ENCODE peak calls at places on chromosomes 5 and 9, in four cellular contexts. B, M, D and X are unnamed samples.

GRCh38 chr5:52876456-52876855 is 88.7 kb downstream of the ITGA1 start:
- DNase-seq in B (no peak), M (no peak), D (no peak), X (no peak)

GRCh38 chr5:180007582-180007981 is 64.0 kb downstream of the RNF130 start:
- DNase-seq in B (peak), M (peak), D (no peak), X (peak)

GRCh38 chr5:96381526-96381925 is 51.5 kb downstream of the PCSK1 start:
- DNase-seq in B (peak), M (peak), D (no peak), X (no peak)

GRCh38 chr5:157326440-157327023 is 60.6 kb downstream of the CYFIP2 start:
- DNase-seq in B (no peak), M (no peak), D (no peak), X (no peak)

GRCh38 chr5:31104775-31105174 is 88.7 kb upstream of the CDH6 start:
- DNase-seq in B (no peak), M (no peak), D (no peak), X (no peak)

GRCh38 chr5:684771-685216 is 8.4 kb downstream of the TPPP start:
- DNase-seq in B (no peak), M (no peak), D (no peak), X (no peak)

GRCh38 chr9:71767421-71768321 is 642 bp downstream of the CEMIP2 start:
- DNase-seq in B (peak), M (no peak), D (no peak), X (no peak)

GRCh38 chr5:983238-983524 is 25.4 kb upstream of the NKD2 start:
- DNase-seq in B (no peak), M (no peak), D (no peak), X (no peak)

GRCh38 chr9:20028849-20029231 is 240.0 kb upstream of the SLC24A2 start:
- DNase-seq in B (no peak), M (no peak), D (no peak), X (no peak)

GRCh38 chr5:132621699-132622098 is 36.3 kb upstream of the IL13 start:
- DNase-seq in B (no peak), M (no peak), D (no peak), X (no peak)

GRCh38 chr9:35659340-35659739 is 1.2 kb downstream of the CCDC107 start:
- DNase-seq in B (no peak), M (no peak), D (no peak), X (no peak)

GRCh38 chr5:55306641-55307382 is 682 bp downstream of the DHX29 start:
- DNase-seq in B (no peak), M (peak), D (peak), X (no peak)

GRCh38 chr5:138961711-138962110 is 86.6 kb upstream of the LRRTM2 start:
- DNase-seq in B (no peak), M (no peak), D (no peak), X (no peak)

GRCh38 chr9:122332083-122332482 is 38.7 kb upstream of the PTGS1 start:
- DNase-seq in B (peak), M (peak), D (no peak), X (no peak)

GRCh38 chr5:34957299-34957698 is 27.9 kb downstream of the DNAJC21 start:
- DNase-seq in B (peak), M (no peak), D (no peak), X (no peak)

GRCh38 chr5:69334793-69335268 is 2.2 kb upstream of the CCDC125 start:
- DNase-seq in B (peak), M (peak), D (peak), X (peak)

GRCh38 chr9:99431103-99431502 is 209.0 kb downstream of the SEC61B start:
- DNase-seq in B (no peak), M (no peak), D (no peak), X (no peak)

GRCh38 chr9:123846966-123847365 is 83.0 kb downstream of the DENND1A start:
- DNase-seq in B (no peak), M (no peak), D (no peak), X (no peak)

GRCh38 chr9:34454571-34455065 is 3.8 kb downstream of the FAM219A start:
- DNase-seq in B (peak), M (peak), D (peak), X (no peak)

GRCh38 chr5:137205237-137205636 is 293.9 kb downstream of the SPOCK1 start:
- DNase-seq in B (no peak), M (no peak), D (no peak), X (no peak)

GRCh38 chr9:81492710-81493447 is 196.5 kb downstream of the TLE1 start:
- DNase-seq in B (no peak), M (no peak), D (no peak), X (no peak)

GRCh38 chr5:66829826-66830225 is 233.6 kb downstream of the MAST4 start:
- DNase-seq in B (peak), M (no peak), D (no peak), X (no peak)

GRCh38 chr5:72955768-72956323 is at the start of gene FCHO2:
- DNase-seq in B (peak), M (peak), D (peak), X (peak)

GRCh38 chr9:93207326-93207814 is 23.4 kb downstream of the WNK2 start:
- DNase-seq in B (no peak), M (peak), D (no peak), X (no peak)

GRCh38 chr9:22683393-22684075 is 236.9 kb downstream of the DMRTA1 start:
- DNase-seq in B (no peak), M (no peak), D (no peak), X (no peak)

GRCh38 chr9:37501957-37502596 is 16.3 kb downstream of the POLR1E start:
- DNase-seq in B (no peak), M (no peak), D (no peak), X (no peak)

GRCh38 chr9:77978086-77978781 is 53.4 kb downstream of the GNAQ start:
- DNase-seq in B (no peak), M (no peak), D (no peak), X (no peak)

GRCh38 chr9:78365979-78366697 is 69.2 kb downstream of the PSAT1 start:
- DNase-seq in B (peak), M (peak), D (no peak), X (no peak)

DNA sequence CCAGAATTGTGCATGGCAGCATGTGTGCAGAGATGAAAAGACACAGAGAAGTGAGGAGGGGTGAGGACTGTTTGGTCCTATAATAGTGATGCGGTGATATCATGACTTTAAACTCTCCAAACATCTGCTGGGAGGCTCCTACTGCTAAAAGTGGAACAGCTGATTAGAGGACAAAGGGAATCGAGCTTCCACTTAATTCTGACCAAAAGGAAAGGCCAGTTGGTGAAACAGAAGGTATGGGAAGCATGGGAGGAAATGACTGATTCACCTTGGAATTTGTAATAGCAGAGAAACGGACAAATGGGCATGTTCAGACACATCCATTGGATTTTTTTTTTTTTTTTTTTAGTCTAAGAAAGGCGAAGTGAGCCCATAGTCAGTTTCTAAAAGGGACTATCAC is 67.5 kb upstream of the MAMDC2 start:
- DNase-seq in B (no peak), M (no peak), D (no peak), X (no peak)
- TF ChIP-seq REST in B (no peak), M (no peak), D (no peak), X (no peak)

DNA sequence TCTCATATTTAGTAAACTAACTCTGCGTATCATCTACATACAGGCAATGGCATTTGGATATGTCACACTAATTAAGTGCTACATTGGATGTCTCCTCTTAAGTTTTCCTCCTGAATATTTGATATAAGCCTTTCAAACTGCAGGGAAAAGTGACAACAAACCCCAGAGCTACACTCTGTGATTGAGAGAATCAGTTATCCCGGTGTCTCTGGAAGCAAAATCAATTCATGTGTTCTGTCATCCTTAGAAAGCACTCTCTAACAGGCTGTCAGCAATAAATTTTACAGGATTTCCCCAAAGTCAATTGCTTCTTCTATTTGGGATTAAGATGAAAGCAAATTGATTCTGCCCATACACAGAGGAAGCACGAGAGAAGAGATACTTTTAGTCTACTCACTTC is 332.4 kb downstream of the CDH18 start:
- DNase-seq in B (no peak), M (no peak), D (no peak), X (no peak)
- TF ChIP-seq REST in B (no peak), M (no peak), D (no peak), X (no peak)

DNA sequence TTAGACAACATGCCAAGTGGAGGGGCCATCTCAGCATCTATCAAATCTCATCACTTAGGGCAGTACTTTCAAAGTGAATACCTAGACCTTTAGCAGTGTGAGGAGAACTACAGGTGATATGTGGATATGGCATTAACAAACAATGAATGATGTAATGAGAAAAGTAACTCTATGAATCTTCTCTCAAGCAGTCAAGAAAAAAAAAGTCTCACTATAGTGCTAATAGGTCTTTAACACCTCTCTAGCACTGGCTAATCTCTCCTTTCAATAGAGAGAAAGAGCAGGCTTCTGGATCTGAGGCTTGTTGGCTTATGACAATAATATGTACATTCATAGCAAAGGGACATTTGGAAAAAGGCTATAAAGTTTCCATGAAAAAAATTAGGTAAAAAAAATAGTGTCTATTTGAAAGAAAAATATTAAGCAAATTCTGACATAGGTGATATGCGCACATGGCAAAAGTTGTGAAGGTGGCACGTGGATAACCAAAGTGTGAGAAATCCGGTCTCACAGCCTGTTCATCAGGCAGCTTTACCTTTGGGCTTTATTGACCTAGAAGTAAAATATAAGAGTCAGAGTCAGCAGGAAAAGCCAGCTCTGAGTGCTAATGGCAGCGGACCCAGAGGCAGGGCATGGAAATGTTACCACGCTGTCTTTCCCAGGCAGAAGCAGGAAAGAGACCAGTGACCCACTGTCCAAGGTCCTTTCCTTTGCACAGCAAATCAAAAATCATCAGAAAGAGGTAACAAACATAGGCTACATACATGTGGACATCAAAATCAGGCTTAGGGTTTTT is 203.4 kb downstream of the EFNA5 start:
- DNase-seq in B (no peak), M (no peak), D (no peak), X (no peak)
- TF ChIP-seq REST in B (peak), M (peak), D (peak), X (no peak)

GRCh38 chr5:140926211-140926902 is at the start of gene PCDHAC1:
- DNase-seq in B (peak), M (peak), D (peak), X (no peak)
- TF ChIP-seq REST in B (no peak), M (no peak), D (no peak), X (no peak)

GRCh38 chr9:131361202-131361833 is 32.6 kb upstream of the PRRC2B start:
- DNase-seq in B (no peak), M (no peak), D (no peak), X (peak)
- TF ChIP-seq REST in B (no peak), M (no peak), D (no peak), X (no peak)

GRCh38 chr5:170551076-170551475 is 47.3 kb downstream of the KCNIP1 start:
- DNase-seq in B (no peak), M (no peak), D (no peak), X (no peak)

GRCh38 chr5:170551622-170552021 is 47.8 kb downstream of the KCNIP1 start:
- DNase-seq in B (no peak), M (no peak), D (no peak), X (no peak)

GRCh38 chr5:170553218-170553617 is 49.4 kb downstream of the KCNIP1 start:
- DNase-seq in B (no peak), M (no peak), D (no peak), X (no peak)

GRCh38 chr5:170554566-170555267 is 50.9 kb downstream of the KCNIP1 start:
- DNase-seq in B (no peak), M (peak), D (no peak), X (no peak)

DNA sequence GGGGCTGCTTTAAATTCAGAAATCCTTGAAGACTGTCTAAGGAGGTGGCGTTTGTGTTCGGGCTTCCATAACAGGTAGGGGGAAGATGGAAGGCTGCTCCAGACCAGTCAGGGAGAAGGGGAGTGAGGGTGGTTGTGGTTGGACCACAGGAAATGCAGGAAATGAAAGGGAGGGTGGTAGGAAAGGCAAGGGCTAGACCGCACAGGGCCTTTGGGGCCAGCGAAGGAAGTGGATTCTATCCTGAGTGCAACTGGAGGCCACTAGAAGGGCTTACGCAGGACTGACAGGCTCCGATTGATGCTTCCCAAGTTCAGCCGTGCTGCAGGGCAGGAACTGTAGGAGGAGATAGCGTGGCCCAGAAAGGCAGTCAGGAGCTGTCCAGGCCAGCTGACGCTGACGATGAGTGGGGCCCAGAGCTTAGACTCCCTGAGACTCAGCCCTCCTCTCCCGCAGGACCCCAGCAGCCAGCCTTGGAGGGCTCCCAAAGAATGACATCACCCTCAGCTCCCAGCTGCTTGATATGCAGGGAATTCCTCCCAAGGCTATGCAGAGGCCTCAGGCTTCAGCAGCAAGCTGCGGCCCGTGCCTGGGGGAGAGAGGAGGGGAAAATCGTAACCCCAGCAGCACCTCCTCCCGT is 48.8 kb downstream of the KCNIP1 start:
- DNase-seq in B (peak), M (no peak), D (no peak), X (no peak)
- TF ChIP-seq REST in B (peak), M (peak), D (peak), X (peak)